ENCODE peak calls at places on chromosomes 6 and 20, in four cellular contexts. R, B, F and A are unnamed samples.

GRCh38 chr20:38162149-38162548 is 2.9 kb downstream of the TGM2 start:
- DNase-seq in R (no peak), B (no peak), F (no peak), A (no peak)

GRCh38 chr20:5024103-5024502 is 22.8 kb upstream of the SLC23A2 start:
- DNase-seq in R (peak; percentile 20), B (no peak), F (no peak), A (no peak)

GRCh38 chr6:4021862-4022715 is 56.8 kb downstream of the FAM217A start:
- DNase-seq in R (no peak), B (peak; percentile 25), F (no peak), A (no peak)

GRCh38 chr6:131995924-131996323 is 44.8 kb upstream of the CCN2 start:
- DNase-seq in R (peak; percentile 95), B (no peak), F (no peak), A (peak; percentile 69)

GRCh38 chr20:41003143-41003932 is 25.3 kb upstream of the TOP1 start:
- DNase-seq in R (peak; percentile 98), B (peak; percentile 92), F (peak; percentile 89), A (peak; percentile 94)

GRCh38 chr6:149581349-149581748 is 15.2 kb downstream of the GINM1 start:
- DNase-seq in R (no peak), B (no peak), F (no peak), A (no peak)

GRCh38 chr20:51462566-51463276 is 79.8 kb downstream of the NFATC2 start:
- DNase-seq in R (peak; percentile 81), B (no peak), F (peak; percentile 72), A (peak; percentile 56)

GRCh38 chr20:58017237-58017969 is 211.1 kb downstream of the ANKRD60 start:
- DNase-seq in R (peak; percentile 81), B (no peak), F (peak; percentile 88), A (peak; percentile 51)

GRCh38 chr6:138231399-138231886 is 13.2 kb upstream of the PBOV1 start:
- DNase-seq in R (no peak), B (no peak), F (no peak), A (no peak)

GRCh38 chr6:163490826-163491577 is 76.5 kb downstream of the QKI start:
- DNase-seq in R (no peak), B (peak; percentile 36), F (peak; percentile 75), A (peak; percentile 28)

GRCh38 chr20:31837896-31838397 is 7.5 kb downstream of the FOXS1 start:
- DNase-seq in R (peak; percentile 51), B (no peak), F (no peak), A (no peak)

GRCh38 chr6:131807644-131808459 is at the start of gene ENPP1:
- DNase-seq in R (peak; percentile 89), B (peak; percentile 59), F (peak; percentile 42), A (no peak)

GRCh38 chr6:18171861-18172260 is 16.6 kb downstream of the KDM1B start:
- DNase-seq in R (no peak), B (no peak), F (no peak), A (no peak)

GRCh38 chr6:127630800-127631199 is 53.8 kb downstream of the C6orf58 start:
- DNase-seq in R (peak; percentile 56), B (no peak), F (no peak), A (no peak)

GRCh38 chr6:56683882-56684281 is 41.2 kb upstream of the DST start:
- DNase-seq in R (peak; percentile 96), B (no peak), F (peak; percentile 83), A (peak; percentile 66)

GRCh38 chr20:59802471-59803221 is 130.8 kb downstream of the SYCP2 start:
- DNase-seq in R (no peak), B (no peak), F (no peak), A (no peak)

GRCh38 chr6:135812085-135812526 is 39.4 kb upstream of the PDE7B start:
- DNase-seq in R (peak; percentile 15), B (no peak), F (peak; percentile 43), A (no peak)

GRCh38 chr6:26251354-26252081 is 113.5 kb upstream of the BTN3A2 start:
- DNase-seq in R (peak; percentile 92), B (peak; percentile 94), F (peak; percentile 75), A (no peak)

GRCh38 chr20:16241911-16242310 is 331.3 kb downstream of the KIF16B start:
- DNase-seq in R (no peak), B (no peak), F (no peak), A (no peak)

GRCh38 chr20:57323034-57323433 is 6.6 kb upstream of the SPO11 start:
- DNase-seq in R (peak; percentile 43), B (no peak), F (no peak), A (peak; percentile 28)

GRCh38 chr6:83862776-83863471 is 3.4 kb downstream of the CYB5R4 start:
- DNase-seq in R (no peak), B (no peak), F (no peak), A (no peak)

GRCh38 chr6:163793584-163793983 is 379.1 kb downstream of the QKI start:
- DNase-seq in R (peak; percentile 20), B (peak; percentile 60), F (no peak), A (peak; percentile 45)

GRCh38 chr20:49276201-49276894 is 1.5 kb downstream of the ZNFX1 start:
- DNase-seq in R (peak; percentile 79), B (peak; percentile 41), F (no peak), A (no peak)

GRCh38 chr20:23362392-23363256 is 642 bp downstream of the GZF1 start:
- DNase-seq in R (peak; percentile 60), B (peak; percentile 37), F (peak; percentile 34), A (no peak)

GRCh38 chr20:40963505-40963845 is 65.1 kb upstream of the TOP1 start:
- DNase-seq in R (no peak), B (no peak), F (no peak), A (no peak)

GRCh38 chr20:22717466-22717865 is 133.1 kb upstream of the FOXA2 start:
- DNase-seq in R (no peak), B (no peak), F (peak; percentile 23), A (no peak)

GRCh38 chr20:32199006-32199405 is 8.5 kb downstream of the PLAGL2 start:
- DNase-seq in R (no peak), B (no peak), F (no peak), A (no peak)

GRCh38 chr6:149948616-149949015 is 6.8 kb downstream of the ULBP2 start:
- DNase-seq in R (no peak), B (no peak), F (no peak), A (no peak)

GRCh38 chr20:39619386-39619785 is 657.2 kb downstream of the DHX35 start:
- DNase-seq in R (no peak), B (no peak), F (no peak), A (no peak)

GRCh38 chr20:47204008-47204745 is 152.3 kb downstream of the ZMYND8 start:
- DNase-seq in R (peak; percentile 80), B (no peak), F (no peak), A (peak; percentile 22)